ENCODE peak calls at places on chromosomes 11 and 22, in six cellular contexts. F, L, U, O, B and E are unnamed samples.

GRCh38 chr11:108938604-108939003 is 273.7 kb downstream of the DDX10 start:
- DNase-seq in B (no peak), F (peak), U (no peak), L (no peak), O (no peak), E (no peak)

GRCh38 chr22:43992331-43992821 is 31.7 kb upstream of the PARVB start:
- DNase-seq in B (no peak), O (no peak), L (no peak), U (peak), F (peak), E (no peak)

GRCh38 chr11:125114518-125114917 is 3.1 kb upstream of the TMEM218 start:
- DNase-seq in L (no peak), F (no peak), U (no peak), B (no peak), O (peak), E (no peak)

GRCh38 chr22:37115032-37115431 is 5.5 kb upstream of the TMPRSS6 start:
- DNase-seq in O (no peak), B (no peak), L (no peak), F (no peak), U (no peak), E (no peak)

GRCh38 chr22:37060801-37061610 is 9.5 kb downstream of the KCTD17 start:
- DNase-seq in L (no peak), U (no peak), O (peak), F (no peak), B (no peak), E (no peak)

GRCh38 chr22:46746192-46746591 is 8.1 kb upstream of the CERK start:
- DNase-seq in O (no peak), L (no peak), F (no peak), U (no peak), B (no peak), E (no peak)

GRCh38 chr22:47354668-47355387 is 592.4 kb downstream of the TBC1D22A start:
- DNase-seq in F (no peak), U (no peak), O (no peak), L (no peak), B (no peak), E (peak)

GRCh38 chr11:128965485-128965884 is 22.8 kb upstream of the TP53AIP1 start:
- DNase-seq in L (no peak), B (no peak), U (no peak), O (peak), F (no peak), E (no peak)

GRCh38 chr11:66015094-66015881 is 3.5 kb downstream of the CST6 start:
- DNase-seq in U (no peak), B (peak), O (no peak), L (no peak), F (peak), E (no peak)

GRCh38 chr11:11701070-11701469 is 79.3 kb upstream of the GALNT18 start:
- DNase-seq in O (no peak), L (no peak), U (no peak), B (peak), F (peak), E (no peak)

GRCh38 chr11:10899542-10899830 is 41.6 kb upstream of the ZBED5 start:
- DNase-seq in B (peak), U (peak), L (no peak), O (no peak), F (no peak), E (peak)

GRCh38 chr11:49208006-49208721 is at the start of gene FOLH1:
- DNase-seq in U (peak), L (peak), O (peak), F (no peak), B (peak), E (peak)

GRCh38 chr11:105670811-105671210 is 60.9 kb downstream of the GRIA4 start:
- DNase-seq in O (no peak), L (no peak), F (peak), B (no peak), U (no peak), E (no peak)

GRCh38 chr11:57162179-57162898 is 19.4 kb upstream of the LRRC55 start:
- DNase-seq in B (no peak), L (no peak), F (no peak), O (no peak), U (no peak), E (no peak)

GRCh38 chr22:29780781-29781676 is 13.9 kb downstream of the UQCR10 start:
- DNase-seq in U (no peak), B (no peak), F (peak), L (no peak), O (no peak), E (no peak)

GRCh38 chr11:3022982-3023381 is 30.9 kb upstream of the NAP1L4 start:
- DNase-seq in L (no peak), B (no peak), U (no peak), F (peak), O (no peak), E (no peak)
- TF ChIP-seq CTCF in L (no peak), B (no peak), U (no peak), F (no peak), O (no peak), E (no peak)

GRCh38 chr11:79758325-79758724 is 317.5 kb upstream of the TENM4 start:
- DNase-seq in F (no peak), L (no peak), B (no peak), U (no peak), O (no peak), E (no peak)

GRCh38 chr11:79768343-79768742 is 327.5 kb upstream of the TENM4 start:
- DNase-seq in U (no peak), O (no peak), B (no peak), L (no peak), F (no peak), E (no peak)

DNA sequence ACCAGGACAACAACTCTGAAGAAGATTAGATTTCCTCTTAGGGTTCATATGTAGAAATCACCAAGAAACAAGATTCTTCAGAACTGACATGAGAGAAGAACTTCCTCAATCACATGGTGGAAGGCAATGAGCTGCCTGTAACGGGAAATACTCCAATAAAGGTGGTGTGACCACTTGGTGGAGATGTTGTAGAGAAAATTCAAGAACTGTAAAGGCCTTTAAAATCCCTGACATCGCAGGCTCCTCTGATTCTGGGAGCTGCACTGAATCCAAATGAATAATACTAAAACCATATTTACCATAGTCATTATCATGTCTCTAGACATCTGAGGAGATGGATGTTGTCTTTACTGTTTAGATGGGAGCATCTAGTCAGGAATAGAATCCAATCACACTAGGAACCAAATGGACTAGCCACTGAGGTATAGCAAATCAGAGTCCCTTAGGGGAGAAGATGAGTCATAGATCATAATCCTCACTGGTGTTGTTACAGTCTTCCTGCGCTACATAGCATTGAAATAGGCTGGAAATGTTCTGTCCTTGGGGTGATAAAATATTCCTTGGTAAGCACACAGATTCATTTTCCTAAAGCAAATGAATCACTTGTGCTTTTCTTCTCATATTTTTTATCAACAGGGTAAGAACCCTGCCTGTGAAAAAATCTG is 321.6 kb upstream of the TENM4 start:
- DNase-seq in F (no peak), U (no peak), L (peak), B (no peak), O (no peak), E (no peak)
- TF ChIP-seq CTCF in F (peak), U (no peak), L (no peak), B (no peak), O (no peak), E (no peak)

GRCh38 chr11:63635762-63636465 is 21.7 kb upstream of the PLAAT3 start:
- DNase-seq in B (peak), L (peak), O (peak), U (peak), F (peak), E (no peak)

GRCh38 chr11:63643205-63643604 is 28.0 kb downstream of the ATL3 start:
- DNase-seq in F (no peak), O (no peak), L (no peak), U (no peak), B (no peak), E (no peak)

GRCh38 chr11:63641727-63642126 is 27.5 kb upstream of the PLAAT3 start:
- DNase-seq in B (no peak), F (peak), O (no peak), U (no peak), L (no peak), E (no peak)

GRCh38 chr11:63639195-63639832 is 25.1 kb upstream of the PLAAT3 start:
- DNase-seq in U (no peak), O (no peak), B (no peak), L (no peak), F (peak), E (no peak)
- TF ChIP-seq CTCF in U (no peak), O (no peak), B (peak), L (peak), F (no peak), E (peak)

DNA sequence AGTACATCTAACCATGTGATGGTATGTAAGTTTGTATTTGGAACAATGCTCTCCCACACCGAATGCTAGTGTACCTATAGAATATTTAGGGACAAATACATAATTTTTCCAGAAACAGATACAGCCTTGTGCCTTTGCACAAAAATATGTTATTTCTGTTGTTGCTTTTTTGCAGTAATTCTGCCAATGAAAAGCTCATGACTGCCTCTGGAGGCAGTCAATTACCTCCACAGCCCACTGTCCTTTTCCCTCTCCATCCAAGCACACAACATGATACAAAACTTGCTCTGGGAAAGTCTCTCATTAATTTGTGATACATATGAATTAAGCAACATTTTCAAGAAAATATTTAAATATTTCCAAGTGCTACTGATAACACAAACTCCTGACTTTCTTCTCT is 3.6 kb downstream of the OR51I2 start:
- DNase-seq in L (no peak), B (no peak), U (no peak), F (no peak), O (no peak), E (no peak)
- TF ChIP-seq CTCF in L (no peak), B (no peak), U (no peak), F (no peak), O (no peak), E (no peak)

DNA sequence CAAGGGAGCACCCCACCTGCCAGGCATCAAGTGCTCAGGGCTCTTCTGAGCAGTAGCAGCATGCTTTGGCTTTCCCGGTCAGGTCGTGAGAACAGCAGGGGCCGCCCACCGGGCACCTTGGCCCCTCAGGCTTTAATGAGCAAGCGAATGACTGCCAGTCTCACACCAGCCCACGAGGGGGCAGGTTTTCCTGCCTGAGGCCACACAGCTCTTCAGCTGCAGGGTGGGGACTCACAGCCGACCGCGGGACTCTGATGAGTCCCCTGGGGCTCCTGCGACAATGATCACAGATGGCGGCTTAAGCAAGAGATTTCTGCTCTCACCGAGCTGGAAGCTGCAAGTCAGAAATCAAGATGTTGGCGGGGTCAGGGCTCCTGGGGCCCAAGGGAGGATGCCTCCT is 14.3 kb upstream of the FGF19 start:
- DNase-seq in F (no peak), U (no peak), B (peak), L (peak), O (peak), E (no peak)
- TF ChIP-seq CTCF in F (peak), U (no peak), B (peak), L (peak), O (peak), E (peak)